ENCODE peak calls at places on chromosomes 3 and 15, in five cellular contexts. One of them, this sample, is unnamed.

GRCh38 chr3:174821477-174821876 is 37.7 kb upstream of the NAALADL2 start:
- DNase-seq in uterus: no peak
- DNase-seq in Peyer's patch: no peak
- DNase-seq in SK-N-SH: peak
- DNase-seq in lower leg skin: no peak
- DNase-seq in this sample: no peak

GRCh38 chr3:113234688-113235260 is 23.4 kb downstream of the BOC start:
- DNase-seq in uterus: no peak
- DNase-seq in Peyer's patch: no peak
- DNase-seq in SK-N-SH: no peak
- DNase-seq in lower leg skin: peak
- DNase-seq in this sample: no peak

GRCh38 chr3:12175844-12176453 is 17.2 kb upstream of the TIMP4 start:
- DNase-seq in uterus: peak
- DNase-seq in Peyer's patch: no peak
- DNase-seq in SK-N-SH: peak
- DNase-seq in lower leg skin: no peak
- DNase-seq in this sample: peak

GRCh38 chr15:67945951-67946700 is 106.3 kb upstream of the RNU6-1 start:
- DNase-seq in uterus: peak
- DNase-seq in Peyer's patch: no peak
- DNase-seq in SK-N-SH: no peak
- DNase-seq in lower leg skin: no peak
- DNase-seq in this sample: peak

GRCh38 chr3:148366743-148367410 is 330.8 kb upstream of the AGTR1 start:
- DNase-seq in uterus: no peak
- DNase-seq in Peyer's patch: no peak
- DNase-seq in SK-N-SH: peak
- DNase-seq in lower leg skin: no peak
- DNase-seq in this sample: no peak

GRCh38 chr15:66895794-66896453 is 169.5 kb upstream of the SMAD3 start:
- DNase-seq in uterus: no peak
- DNase-seq in Peyer's patch: no peak
- DNase-seq in SK-N-SH: no peak
- DNase-seq in lower leg skin: peak
- DNase-seq in this sample: peak

GRCh38 chr3:130341388-130341787 is 4.1 kb upstream of the COL6A5 start:
- DNase-seq in uterus: no peak
- DNase-seq in Peyer's patch: no peak
- DNase-seq in SK-N-SH: no peak
- DNase-seq in lower leg skin: no peak
- DNase-seq in this sample: no peak

GRCh38 chr3:196688349-196688748 is 23.7 kb downstream of the CEP19 start:
- DNase-seq in uterus: peak
- DNase-seq in Peyer's patch: no peak
- DNase-seq in SK-N-SH: no peak
- DNase-seq in lower leg skin: peak
- DNase-seq in this sample: no peak

GRCh38 chr15:93007994-93008393 is 81.0 kb downstream of the RGMA start:
- DNase-seq in uterus: no peak
- DNase-seq in Peyer's patch: no peak
- DNase-seq in SK-N-SH: no peak
- DNase-seq in lower leg skin: no peak
- DNase-seq in this sample: no peak

GRCh38 chr3:120985242-120985641 is 77.2 kb downstream of the STXBP5L start:
- DNase-seq in uterus: no peak
- DNase-seq in Peyer's patch: no peak
- DNase-seq in SK-N-SH: no peak
- DNase-seq in lower leg skin: no peak
- DNase-seq in this sample: no peak

GRCh38 chr3:108554233-108554632 is 35.0 kb downstream of the CIP2A start:
- DNase-seq in uterus: no peak
- DNase-seq in Peyer's patch: no peak
- DNase-seq in SK-N-SH: no peak
- DNase-seq in lower leg skin: no peak
- DNase-seq in this sample: no peak

GRCh38 chr3:151282921-151283320 is 4.6 kb upstream of the P2RY14 start:
- DNase-seq in uterus: no peak
- DNase-seq in Peyer's patch: no peak
- DNase-seq in SK-N-SH: peak
- DNase-seq in lower leg skin: no peak
- DNase-seq in this sample: no peak
- TF ChIP-seq CTCF in uterus: peak
- TF ChIP-seq CTCF in Peyer's patch: peak
- TF ChIP-seq CTCF in SK-N-SH: peak
- TF ChIP-seq CTCF in lower leg skin: no peak
- TF ChIP-seq CTCF in this sample: peak

GRCh38 chr3:126083511-126083912 is 412 bp downstream of the SLC41A3 start:
- DNase-seq in uterus: peak
- DNase-seq in Peyer's patch: peak
- DNase-seq in SK-N-SH: peak
- DNase-seq in lower leg skin: peak
- DNase-seq in this sample: peak

GRCh38 chr3:126083138-126083445 is 832 bp downstream of the SLC41A3 start:
- DNase-seq in uterus: no peak
- DNase-seq in Peyer's patch: no peak
- DNase-seq in SK-N-SH: no peak
- DNase-seq in lower leg skin: peak
- DNase-seq in this sample: no peak

GRCh38 chr3:126082334-126083137 is 1.4 kb downstream of the SLC41A3 start:
- DNase-seq in uterus: no peak
- DNase-seq in Peyer's patch: no peak
- DNase-seq in SK-N-SH: no peak
- DNase-seq in lower leg skin: peak
- DNase-seq in this sample: peak

GRCh38 chr3:126080970-126081369 is 3.0 kb downstream of the SLC41A3 start:
- DNase-seq in uterus: no peak
- DNase-seq in Peyer's patch: no peak
- DNase-seq in SK-N-SH: no peak
- DNase-seq in lower leg skin: no peak
- DNase-seq in this sample: no peak

DNA sequence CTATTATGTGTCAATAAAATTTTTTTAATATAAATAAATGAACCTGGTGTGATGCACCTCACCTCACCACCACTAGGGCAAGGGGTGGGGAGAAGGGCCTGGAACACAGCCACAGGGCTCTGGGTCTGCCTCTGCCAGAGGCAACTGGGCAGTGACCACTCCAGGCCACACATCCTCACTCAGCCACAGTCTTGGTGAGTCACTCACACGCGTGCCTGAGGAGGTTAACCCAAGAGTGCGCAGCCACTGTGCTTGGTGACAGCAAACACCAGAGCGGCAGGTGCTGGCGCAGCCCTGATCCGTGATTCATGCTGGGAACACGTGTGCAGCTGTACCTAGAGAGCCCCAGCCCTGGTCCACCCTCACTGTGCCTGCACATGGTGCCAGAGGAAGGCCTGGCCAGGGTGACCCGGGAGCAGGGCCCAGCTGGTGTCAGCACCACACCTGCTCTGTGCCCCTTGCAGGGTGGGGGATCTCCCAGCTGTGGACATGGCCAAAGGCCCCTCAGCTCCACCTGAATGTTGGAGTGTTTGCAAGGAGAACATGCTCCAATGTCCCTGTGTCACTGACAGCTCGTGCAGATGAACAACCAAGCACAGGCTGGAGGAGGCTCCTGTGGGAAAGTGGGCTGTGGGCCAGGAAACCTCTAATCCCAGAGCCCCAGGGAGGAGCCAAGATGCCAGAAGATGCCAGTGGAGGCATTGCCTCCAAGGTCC is 2.1 kb downstream of the SLC41A3 start:
- DNase-seq in uterus: peak
- DNase-seq in Peyer's patch: no peak
- DNase-seq in SK-N-SH: peak
- DNase-seq in lower leg skin: peak
- DNase-seq in this sample: peak
- TF ChIP-seq CTCF in uterus: no peak
- TF ChIP-seq CTCF in Peyer's patch: peak
- TF ChIP-seq CTCF in SK-N-SH: peak
- TF ChIP-seq CTCF in lower leg skin: no peak
- TF ChIP-seq CTCF in this sample: peak

DNA sequence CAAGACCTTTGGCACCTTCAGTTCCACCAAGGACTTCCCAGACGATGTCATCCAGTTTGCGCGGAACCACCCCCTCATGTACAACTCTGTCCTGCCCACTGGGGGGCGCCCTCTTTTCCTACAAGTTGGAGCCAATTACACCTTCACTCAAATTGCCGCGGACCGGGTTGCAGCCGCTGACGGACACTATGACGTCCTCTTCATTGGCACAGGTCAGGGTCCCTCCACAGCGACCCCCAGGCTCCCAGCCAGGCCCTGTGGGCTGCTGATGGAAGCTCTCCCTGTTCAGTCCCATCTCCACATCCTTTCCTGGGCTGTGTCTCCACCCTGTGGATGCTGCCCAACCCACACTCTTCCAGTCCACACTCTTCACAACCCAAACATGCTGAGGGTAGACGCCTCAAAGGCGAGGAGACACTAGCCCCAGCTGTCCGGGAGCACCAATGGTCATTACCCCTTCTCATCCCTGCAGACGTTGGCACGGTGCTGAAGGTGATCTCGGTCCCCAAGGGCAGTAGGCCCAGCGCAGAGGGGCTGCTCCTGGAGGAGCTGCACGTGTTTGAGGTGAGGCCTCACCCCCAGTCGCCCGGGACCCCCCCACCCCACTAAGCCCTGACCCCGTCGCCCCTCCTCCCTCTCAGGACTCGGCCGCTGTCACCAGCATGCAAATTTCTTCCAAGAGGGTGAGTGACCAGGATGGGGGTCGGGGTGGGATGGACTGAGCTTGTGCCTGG is 4.3 kb upstream of the LSMEM2 start:
- DNase-seq in uterus: peak
- DNase-seq in Peyer's patch: peak
- DNase-seq in SK-N-SH: peak
- DNase-seq in lower leg skin: peak
- DNase-seq in this sample: peak
- TF ChIP-seq CTCF in uterus: peak
- TF ChIP-seq CTCF in Peyer's patch: peak
- TF ChIP-seq CTCF in SK-N-SH: peak
- TF ChIP-seq CTCF in lower leg skin: no peak
- TF ChIP-seq CTCF in this sample: peak

DNA sequence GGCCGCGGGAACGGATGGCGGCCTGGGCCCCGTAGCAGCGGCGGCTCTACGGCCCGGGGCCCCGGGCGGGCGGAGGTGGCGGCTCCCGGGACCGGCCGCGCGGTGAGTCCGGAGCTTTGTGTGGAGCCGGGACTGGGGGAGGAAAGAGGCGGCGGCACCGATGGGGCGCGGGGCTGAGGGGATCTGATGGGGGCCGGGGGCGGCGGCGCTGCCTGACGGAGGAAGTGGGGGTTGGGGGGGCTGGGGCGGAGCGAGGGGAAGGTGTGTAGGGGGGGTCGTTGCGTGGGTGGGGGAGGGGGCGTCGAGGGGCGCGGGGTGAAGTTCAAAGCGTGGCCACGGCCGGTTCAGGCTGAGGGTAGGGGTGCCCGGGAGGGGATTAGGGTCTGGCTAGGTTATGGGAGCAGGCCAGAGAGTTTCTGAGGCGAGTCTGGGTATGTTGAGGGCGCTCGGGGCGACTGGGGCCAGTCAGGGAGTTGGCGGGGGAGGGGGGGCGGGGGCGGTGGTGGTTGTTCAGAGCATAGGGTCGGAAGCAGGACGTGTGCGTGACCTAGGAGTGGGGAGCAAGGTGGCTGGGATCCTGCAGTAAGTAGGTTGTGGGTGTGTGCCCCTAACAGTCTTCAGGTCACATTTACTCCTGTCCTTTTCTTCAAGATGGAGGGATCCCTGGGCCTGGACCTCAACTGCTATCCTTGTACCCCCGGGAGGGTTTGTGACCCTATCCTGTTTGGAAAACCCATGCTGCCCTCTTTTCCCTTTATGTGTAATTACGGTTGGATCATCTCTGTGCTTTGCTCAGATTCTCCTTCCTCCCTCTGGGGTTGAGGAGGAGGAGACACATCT is 579 bp downstream of the ZNF609 start:
- DNase-seq in uterus: peak
- DNase-seq in Peyer's patch: peak
- DNase-seq in SK-N-SH: peak
- DNase-seq in lower leg skin: no peak
- DNase-seq in this sample: peak
- TF ChIP-seq CTCF in uterus: no peak
- TF ChIP-seq CTCF in Peyer's patch: no peak
- TF ChIP-seq CTCF in SK-N-SH: no peak
- TF ChIP-seq CTCF in lower leg skin: no peak
- TF ChIP-seq CTCF in this sample: no peak